ENCODE peak calls at places on chromosomes 13 and 19, in nine cellular contexts. F is suprapubic skin, Z is A549, A is ovary, K is tibial nerve, L is stomach, E is K562, J is upper lobe of left lung, B is transverse colon. H is an unnamed sample.
A peak's percentile ranks its signal among the peaks of the same experiment; 100 is the strongest.

GRCh38 chr13:75760182-75760981 is 124.3 kb downstream of the LMO7 start:
- DNase-seq in F (no peak), Z (peak; percentile 50), A (no peak), K (no peak), L (peak; percentile 85), E (no peak), J (no peak), B (peak; percentile 79), H (no peak)

GRCh38 chr19:33683881-33684549 is 62.3 kb downstream of the CHST8 start:
- DNase-seq in F (peak; percentile 45), Z (peak; percentile 49), A (peak; percentile 42), K (no peak), L (no peak), E (no peak), J (no peak), B (no peak), H (peak; percentile 44)

GRCh38 chr13:45851171-45851889 is at the start of gene SIAH3:
- DNase-seq in F (no peak), Z (no peak), A (no peak), K (no peak), L (no peak), E (no peak), J (peak; percentile 55), B (no peak), H (no peak)

GRCh38 chr13:35908221-35908620 is 223.0 kb downstream of the DCLK1 start:
- DNase-seq in F (no peak), Z (no peak), A (no peak), K (no peak), L (no peak), E (no peak), J (no peak), B (no peak), H (no peak)

GRCh38 chr13:52371736-52372247 is 34.2 kb downstream of the THSD1 start:
- DNase-seq in F (no peak), Z (no peak), A (no peak), K (no peak), L (no peak), E (no peak), J (no peak), B (no peak), H (no peak)

GRCh38 chr13:74361274-74361673 is 227.1 kb upstream of the KLF12 start:
- DNase-seq in F (no peak), Z (no peak), A (no peak), K (no peak), L (no peak), E (no peak), J (no peak), B (no peak), H (no peak)

GRCh38 chr13:106568225-106569003 is 477 bp upstream of the ARGLU1 start:
- DNase-seq in F (no peak), Z (peak; percentile 7), A (no peak), K (no peak), L (no peak), E (no peak), J (no peak), B (no peak), H (no peak)

GRCh38 chr19:2538096-2538757 is 62.3 kb downstream of the GADD45B start:
- DNase-seq in F (no peak), Z (no peak), A (no peak), K (no peak), L (no peak), E (no peak), J (no peak), B (no peak), H (no peak)

GRCh38 chr13:100176781-100177389 is 88.0 kb downstream of the PCCA start:
- DNase-seq in F (no peak), Z (no peak), A (no peak), K (no peak), L (no peak), E (no peak), J (no peak), B (no peak), H (no peak)

GRCh38 chr13:42041017-42041683 is 7.3 kb upstream of the DGKH start:
- DNase-seq in F (peak; percentile 76), Z (peak; percentile 16), A (peak; percentile 65), K (no peak), L (peak; percentile 60), E (peak; percentile 22), J (peak; percentile 90), B (peak; percentile 73), H (peak; percentile 74)

GRCh38 chr13:63497601-63498000 is 2082.0 kb upstream of the PCDH20 start:
- DNase-seq in F (no peak), Z (no peak), A (no peak), K (no peak), L (no peak), E (no peak), J (no peak), B (no peak), H (no peak)

GRCh38 chr19:16330811-16331690 is 6.4 kb downstream of the KLF2 start:
- DNase-seq in F (no peak), Z (no peak), A (peak; percentile 33), K (no peak), L (no peak), E (no peak), J (no peak), B (no peak), H (peak; percentile 70)

GRCh38 chr19:18456974-18457373 is 19.0 kb upstream of the ISYNA1 start:
- DNase-seq in F (no peak), Z (no peak), A (peak; percentile 62), K (peak; percentile 60), L (no peak), E (no peak), J (peak; percentile 64), B (peak; percentile 48), H (peak; percentile 93)

GRCh38 chr13:30736461-30736860 is 1.1 kb downstream of the ALOX5AP start:
- DNase-seq in F (no peak), Z (no peak), A (no peak), K (no peak), L (no peak), E (no peak), J (no peak), B (no peak), H (no peak)

GRCh38 chr19:7772752-7773291 is 9.8 kb downstream of the CLEC4M start:
- DNase-seq in F (no peak), Z (no peak), A (no peak), K (no peak), L (no peak), E (no peak), J (no peak), B (no peak), H (no peak)

GRCh38 chr19:44990966-44991365 is 10.3 kb upstream of the RELB start:
- DNase-seq in F (no peak), Z (no peak), A (no peak), K (no peak), L (no peak), E (no peak), J (no peak), B (no peak), H (peak; percentile 60)

GRCh38 chr13:20136781-20137703 is 23.8 kb downstream of the GJA3 start:
- DNase-seq in F (no peak), Z (peak; percentile 54), A (no peak), K (no peak), L (peak; percentile 59), E (no peak), J (peak; percentile 88), B (peak; percentile 67), H (peak; percentile 32)

GRCh38 chr13:20156711-20157110 is 4.1 kb downstream of the GJA3 start:
- DNase-seq in F (no peak), Z (no peak), A (no peak), K (no peak), L (no peak), E (no peak), J (no peak), B (no peak), H (peak; percentile 15)

GRCh38 chr13:65965496-65965895 is 1264.6 kb downstream of the PCDH9 start:
- DNase-seq in F (no peak), Z (no peak), A (no peak), K (no peak), L (no peak), E (no peak), J (no peak), B (no peak), H (no peak)

GRCh38 chr19:55418185-55418584 is 10.6 kb upstream of the UBE2S start:
- DNase-seq in F (no peak), Z (peak; percentile 91), A (no peak), K (no peak), L (peak; percentile 57), E (peak; percentile 62), J (no peak), B (peak; percentile 64), H (no peak)

GRCh38 chr19:49468746-49469447 is 5.1 kb upstream of the FLT3LG start:
- DNase-seq in F (peak; percentile 97), Z (no peak), A (no peak), K (peak; percentile 75), L (peak; percentile 56), E (peak; percentile 85), J (peak; percentile 46), B (peak; percentile 77), H (peak; percentile 91)
- TF ChIP-seq POLR2A in F (no peak), Z (no peak), A (no peak), K (no peak), L (no peak), E (no peak), J (no peak), B (no peak), H (no peak)

GRCh38 chr13:109699628-109700071 is 86.7 kb downstream of the IRS2 start:
- DNase-seq in F (no peak), Z (no peak), A (no peak), K (no peak), L (no peak), E (no peak), J (no peak), B (no peak), H (no peak)
- TF ChIP-seq CTCF in F (no peak), Z (no peak), A (no peak), K (no peak), L (no peak), E (peak; percentile 18), J (no peak), B (no peak), H (no peak)

GRCh38 chr19:13557756-13558398 is 51.6 kb upstream of the CACNA1A start:
- DNase-seq in F (no peak), Z (no peak), A (no peak), K (no peak), L (no peak), E (peak; percentile 53), J (no peak), B (peak; percentile 13), H (no peak)
- TF ChIP-seq EP300 in F (no peak), Z (no peak), A (no peak), K (no peak), L (no peak), E (no peak), J (no peak), B (no peak), H (no peak)

DNA sequence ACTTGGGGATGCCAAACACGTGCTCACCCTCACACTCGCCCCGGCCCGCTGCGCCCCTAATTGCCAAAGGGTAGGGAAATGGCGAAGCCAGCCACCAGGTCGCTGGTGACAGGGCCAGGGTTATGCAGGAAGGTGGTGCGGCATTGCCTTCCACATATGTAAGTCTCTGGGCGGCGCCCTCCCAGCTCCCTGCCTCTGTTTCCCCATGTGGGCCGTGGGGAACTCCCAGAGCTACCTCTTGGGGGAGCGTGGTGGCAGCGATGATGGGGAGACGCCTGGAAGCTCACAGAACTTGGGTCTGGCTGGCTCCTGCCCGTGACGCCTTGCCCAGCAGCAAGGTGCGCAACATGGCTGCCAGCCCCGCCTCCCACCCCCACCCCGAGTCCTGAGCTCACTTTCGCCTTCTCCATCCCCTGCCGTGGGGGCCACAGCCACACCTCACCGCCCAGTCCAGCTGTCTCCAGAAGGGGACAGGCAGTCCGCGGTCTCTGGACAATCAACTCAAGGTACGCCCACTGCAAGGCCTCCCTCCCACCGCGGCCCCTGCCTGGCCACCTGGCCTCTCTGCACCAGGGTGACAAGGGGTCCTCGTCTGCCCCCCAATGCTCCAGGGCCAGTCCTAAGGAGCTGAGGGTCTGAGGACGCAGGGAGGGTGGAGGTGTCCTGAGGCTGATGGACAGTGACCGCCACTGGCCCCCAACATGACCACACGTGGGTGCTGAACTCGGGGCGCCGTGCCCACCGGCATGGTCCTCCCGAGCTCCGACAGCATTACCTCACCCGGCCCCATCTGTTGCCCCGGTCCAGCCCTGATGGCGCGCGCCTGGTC is 6.6 kb downstream of the C19orf25 start:
- DNase-seq in F (no peak), Z (no peak), A (no peak), K (no peak), L (no peak), E (no peak), J (peak; percentile 80), B (no peak), H (no peak)
- TF ChIP-seq POLR2A in F (no peak), Z (no peak), A (no peak), K (no peak), L (no peak), E (peak; percentile 14), J (no peak), B (no peak), H (no peak)